ENCODE peak calls at places on chromosomes 13 and 19, in four cellular contexts. One of them, this sample, is unnamed.

GRCh38 chr13:21683034-21683733 is 12.3 kb downstream of the FGF9 start:
- DNase-seq in right lobe of liver: no peak
- DNase-seq in choroid plexus epithelial cell: no peak
- DNase-seq in fibroblast of pulmonary artery: no peak
- DNase-seq in this sample: no peak

GRCh38 chr19:49157445-49158224 is at the start of gene TRPM4:
- DNase-seq in fibroblast of pulmonary artery: peak
- DNase-seq in choroid plexus epithelial cell: peak
- DNase-seq in right lobe of liver: peak
- DNase-seq in this sample: peak

GRCh38 chr13:24053505-24054251 is 106.8 kb upstream of the SPATA13 start:
- DNase-seq in fibroblast of pulmonary artery: peak
- DNase-seq in choroid plexus epithelial cell: peak
- DNase-seq in right lobe of liver: peak
- DNase-seq in this sample: no peak

GRCh38 chr13:71087006-71087405 is 780.0 kb downstream of the DACH1 start:
- DNase-seq in choroid plexus epithelial cell: no peak
- DNase-seq in right lobe of liver: no peak
- DNase-seq in fibroblast of pulmonary artery: no peak
- DNase-seq in this sample: no peak

GRCh38 chr13:27644302-27644701 is 22.6 kb downstream of the POLR1D start:
- DNase-seq in fibroblast of pulmonary artery: peak
- DNase-seq in choroid plexus epithelial cell: peak
- DNase-seq in right lobe of liver: no peak
- DNase-seq in this sample: no peak

GRCh38 chr13:33485247-33485646 is 199.7 kb upstream of the STARD13 start:
- DNase-seq in fibroblast of pulmonary artery: no peak
- DNase-seq in choroid plexus epithelial cell: no peak
- DNase-seq in right lobe of liver: no peak
- DNase-seq in this sample: no peak

GRCh38 chr13:41988244-41988643 is 27.3 kb upstream of the VWA8 start:
- DNase-seq in right lobe of liver: no peak
- DNase-seq in choroid plexus epithelial cell: no peak
- DNase-seq in fibroblast of pulmonary artery: no peak
- DNase-seq in this sample: no peak

GRCh38 chr19:18507021-18507726 is 14.7 kb downstream of the ELL start:
- DNase-seq in choroid plexus epithelial cell: no peak
- DNase-seq in right lobe of liver: no peak
- DNase-seq in fibroblast of pulmonary artery: no peak
- DNase-seq in this sample: no peak

GRCh38 chr19:13051581-13052165 is 51.0 kb downstream of the LYL1 start:
- DNase-seq in right lobe of liver: no peak
- DNase-seq in fibroblast of pulmonary artery: peak
- DNase-seq in choroid plexus epithelial cell: peak
- DNase-seq in this sample: peak

GRCh38 chr19:40578442-40578908 is 1.8 kb downstream of the SHKBP1 start:
- DNase-seq in right lobe of liver: no peak
- DNase-seq in fibroblast of pulmonary artery: peak
- DNase-seq in choroid plexus epithelial cell: peak
- DNase-seq in this sample: no peak

GRCh38 chr13:66887088-66887487 is 343.0 kb downstream of the PCDH9 start:
- DNase-seq in choroid plexus epithelial cell: peak
- DNase-seq in right lobe of liver: no peak
- DNase-seq in fibroblast of pulmonary artery: peak
- DNase-seq in this sample: no peak

GRCh38 chr19:44847144-44848035 is 1.3 kb downstream of the NECTIN2 start:
- DNase-seq in choroid plexus epithelial cell: peak
- DNase-seq in fibroblast of pulmonary artery: peak
- DNase-seq in right lobe of liver: peak
- DNase-seq in this sample: peak

GRCh38 chr19:12937243-12938053 is 961 bp upstream of the CALR start:
- DNase-seq in right lobe of liver: peak
- DNase-seq in choroid plexus epithelial cell: no peak
- DNase-seq in fibroblast of pulmonary artery: no peak
- DNase-seq in this sample: peak

GRCh38 chr13:111398196-111398595 is 77.8 kb downstream of the TEX29 start:
- DNase-seq in fibroblast of pulmonary artery: no peak
- DNase-seq in choroid plexus epithelial cell: no peak
- DNase-seq in right lobe of liver: no peak
- DNase-seq in this sample: no peak

DNA sequence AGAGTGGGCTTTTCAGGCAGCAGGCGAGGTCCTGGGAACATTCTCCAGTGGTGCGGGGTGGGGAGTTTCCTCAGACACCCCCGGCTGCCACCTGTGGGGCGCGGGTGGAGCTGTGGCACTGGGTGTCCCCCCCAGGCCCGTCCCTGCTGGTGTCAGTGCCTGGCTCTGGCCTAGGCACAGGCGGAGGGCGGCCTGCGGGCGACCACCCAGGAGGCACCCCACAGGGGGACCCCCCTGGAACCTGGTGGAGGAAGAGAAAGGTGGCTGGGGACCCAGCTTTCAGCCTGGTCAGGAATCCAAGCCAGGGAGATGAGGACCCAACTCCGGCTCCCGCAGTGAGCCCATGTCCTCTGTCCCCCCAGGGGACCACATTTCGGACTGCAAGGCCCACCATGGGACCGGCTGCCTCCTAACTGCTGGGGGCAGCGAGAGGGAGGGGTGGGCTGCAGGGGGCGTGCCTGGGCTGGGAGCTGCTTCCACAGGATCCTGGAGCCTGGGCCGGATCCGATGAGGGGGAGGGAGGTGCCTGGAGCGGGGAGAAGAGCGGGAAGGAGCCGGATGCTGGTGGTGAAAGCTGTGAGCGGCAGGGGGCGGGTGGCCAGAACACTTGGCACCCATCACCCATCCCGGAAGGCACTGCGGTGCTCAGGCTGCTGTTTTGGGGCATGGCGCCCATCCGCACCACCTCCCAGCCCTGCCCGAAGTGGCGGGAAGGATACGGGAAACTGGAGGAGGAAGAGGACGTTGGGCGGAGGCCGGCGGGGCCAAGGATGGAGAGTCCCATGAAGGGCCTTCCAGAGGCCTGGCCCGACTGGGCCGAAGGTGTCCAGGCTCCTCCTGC is 5.5 kb upstream of the CTXN1 start:
- DNase-seq in fibroblast of pulmonary artery: no peak
- DNase-seq in right lobe of liver: no peak
- DNase-seq in choroid plexus epithelial cell: no peak
- DNase-seq in this sample: no peak
- H3K4me3 ChIP-seq in fibroblast of pulmonary artery: no peak
- H3K4me3 ChIP-seq in right lobe of liver: no peak
- H3K4me3 ChIP-seq in choroid plexus epithelial cell: no peak
- H3K4me3 ChIP-seq in this sample: no peak

GRCh38 chr13:40031031-40031430 is 375.6 kb downstream of the COG6 start:
- DNase-seq in fibroblast of pulmonary artery: peak
- DNase-seq in choroid plexus epithelial cell: peak
- DNase-seq in right lobe of liver: no peak
- DNase-seq in this sample: no peak
- H3K4me3 ChIP-seq in fibroblast of pulmonary artery: no peak
- H3K4me3 ChIP-seq in choroid plexus epithelial cell: no peak
- H3K4me3 ChIP-seq in right lobe of liver: no peak
- H3K4me3 ChIP-seq in this sample: no peak

DNA sequence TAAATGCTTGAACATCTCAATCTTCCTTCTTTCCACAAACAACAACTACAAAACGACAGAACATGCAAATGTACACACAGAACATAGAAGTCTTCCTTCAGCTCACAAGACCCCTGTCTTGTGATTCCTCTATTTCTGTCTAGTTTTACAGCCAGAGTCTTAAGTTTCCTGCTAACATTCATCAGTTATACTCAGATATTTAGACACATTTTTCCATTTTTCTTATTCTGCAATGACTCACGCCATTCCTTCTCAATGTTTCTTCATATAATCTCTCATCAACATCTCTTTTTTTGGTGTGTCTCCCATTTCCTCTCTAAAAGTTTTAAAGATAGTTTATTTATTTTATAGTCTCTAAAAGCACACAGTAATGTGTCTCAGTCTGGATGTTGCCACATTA is 1872.9 kb upstream of the PCDH20 start:
- DNase-seq in fibroblast of pulmonary artery: peak
- DNase-seq in right lobe of liver: no peak
- DNase-seq in choroid plexus epithelial cell: peak
- DNase-seq in this sample: no peak
- H3K4me3 ChIP-seq in fibroblast of pulmonary artery: no peak
- H3K4me3 ChIP-seq in right lobe of liver: no peak
- H3K4me3 ChIP-seq in choroid plexus epithelial cell: no peak
- H3K4me3 ChIP-seq in this sample: no peak

DNA sequence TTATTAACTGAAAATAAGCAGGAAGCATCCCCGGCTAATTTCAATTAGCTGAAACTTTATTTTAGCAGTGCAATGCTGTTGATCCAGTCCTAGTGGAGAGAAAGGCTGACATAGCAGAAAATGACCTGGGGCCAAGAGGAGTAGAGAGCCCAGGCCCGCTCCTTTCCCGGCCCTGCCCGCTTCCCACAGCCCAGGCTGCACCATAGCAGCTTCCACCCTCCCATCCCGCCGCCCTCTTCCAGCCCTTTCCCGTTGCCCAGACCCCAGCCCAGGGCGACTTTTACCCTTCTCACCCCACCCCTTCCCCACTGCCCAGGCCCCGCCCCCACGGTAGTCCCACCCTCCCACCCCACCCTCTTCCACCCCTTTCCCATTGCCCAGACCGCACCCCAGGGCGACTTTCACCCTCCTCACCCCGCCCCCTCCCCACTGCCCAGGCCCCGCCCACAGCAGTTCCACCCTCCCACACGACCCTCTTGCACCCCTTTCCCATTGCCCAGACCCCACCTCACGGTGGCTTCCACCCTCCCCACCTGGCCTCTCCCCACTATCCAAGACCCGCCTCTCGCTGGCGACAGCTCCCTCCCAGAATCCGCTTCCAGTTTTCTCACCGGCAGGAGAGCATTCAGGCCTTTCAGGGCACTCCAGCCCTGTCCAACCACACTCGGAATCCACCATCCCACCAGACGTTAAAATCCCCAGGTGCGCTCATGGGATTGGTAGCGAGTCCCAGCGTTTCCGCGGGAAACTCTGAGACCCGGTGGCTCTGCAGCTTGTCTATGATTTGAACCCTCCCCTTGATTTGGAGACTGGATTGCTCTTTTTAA is 8.3 kb downstream of the ZNF160 start:
- DNase-seq in fibroblast of pulmonary artery: no peak
- DNase-seq in right lobe of liver: no peak
- DNase-seq in choroid plexus epithelial cell: no peak
- DNase-seq in this sample: no peak
- H3K4me3 ChIP-seq in fibroblast of pulmonary artery: no peak
- H3K4me3 ChIP-seq in right lobe of liver: no peak
- H3K4me3 ChIP-seq in choroid plexus epithelial cell: no peak
- H3K4me3 ChIP-seq in this sample: no peak

GRCh38 chr13:20175907-20176652 is 15.2 kb upstream of the GJA3 start:
- DNase-seq in fibroblast of pulmonary artery: no peak
- DNase-seq in right lobe of liver: no peak
- DNase-seq in choroid plexus epithelial cell: no peak
- DNase-seq in this sample: no peak

GRCh38 chr13:20175406-20175794 is 14.5 kb upstream of the GJA3 start:
- DNase-seq in right lobe of liver: no peak
- DNase-seq in fibroblast of pulmonary artery: no peak
- DNase-seq in choroid plexus epithelial cell: no peak
- DNase-seq in this sample: no peak

GRCh38 chr13:20178156-20178555 is 14.6 kb downstream of the GJB2 start:
- DNase-seq in right lobe of liver: no peak
- DNase-seq in fibroblast of pulmonary artery: no peak
- DNase-seq in choroid plexus epithelial cell: no peak
- DNase-seq in this sample: no peak

GRCh38 chr13:20174656-20175405 is 14.0 kb upstream of the GJA3 start:
- DNase-seq in choroid plexus epithelial cell: peak
- DNase-seq in right lobe of liver: peak
- DNase-seq in fibroblast of pulmonary artery: peak
- DNase-seq in this sample: peak

GRCh38 chr13:20177049-20177831 is 15.5 kb downstream of the GJB2 start:
- DNase-seq in right lobe of liver: no peak
- DNase-seq in choroid plexus epithelial cell: no peak
- DNase-seq in fibroblast of pulmonary artery: no peak
- DNase-seq in this sample: no peak
- H3K4me3 ChIP-seq in right lobe of liver: no peak
- H3K4me3 ChIP-seq in choroid plexus epithelial cell: no peak
- H3K4me3 ChIP-seq in fibroblast of pulmonary artery: no peak
- H3K4me3 ChIP-seq in this sample: no peak